ENCODE peak calls at places on chromosomes 2 and 18, in six cellular contexts. J is endothelial cell; H is activated CD4-positive, alpha-beta T cell treated with anti-CD3 and anti-CD28 coated beads for 4 hours; F is caudate nucleus; A is CD8-positive, alpha-beta memory T cell; T is CD4-positive, alpha-beta T cell. L is an unnamed sample.

GRCh38 chr2:64727013-64727767 is 73.5 kb upstream of the SERTAD2 start:
- DNase-seq in F (no peak), J (no peak), H (no peak), A (no peak), T (no peak), L (no peak)

GRCh38 chr2:150917956-150918713 is 343.5 kb downstream of the RBM43 start:
- DNase-seq in J (no peak), A (no peak), T (no peak), H (no peak), F (no peak), L (no peak)

GRCh38 chr18:37452015-37452414 is 113.6 kb downstream of the CELF4 start:
- DNase-seq in T (no peak), A (no peak), J (no peak), H (no peak), F (no peak), L (no peak)

GRCh38 chr18:21703241-21703820 is 1.2 kb downstream of the ABHD3 start:
- DNase-seq in H (peak; percentile 1), A (peak; percentile 22), F (no peak), T (peak; percentile 14), J (no peak), L (peak; percentile 11)

GRCh38 chr18:74533666-74534065 is 634 bp upstream of the CNDP1 start:
- DNase-seq in T (no peak), J (no peak), F (no peak), A (no peak), H (no peak), L (no peak)

GRCh38 chr2:227415538-227416424 is 28.0 kb upstream of the SCYGR1 start:
- DNase-seq in A (no peak), J (no peak), T (no peak), H (no peak), F (no peak), L (no peak)

GRCh38 chr18:50128506-50129271 is 66.3 kb downstream of the MYO5B start:
- DNase-seq in J (no peak), H (no peak), F (no peak), A (no peak), T (no peak), L (no peak)

GRCh38 chr2:12606472-12607000 is 110.2 kb upstream of the TRIB2 start:
- DNase-seq in F (no peak), H (no peak), A (no peak), T (no peak), J (no peak), L (no peak)